ENCODE peak calls at places on chromosomes 5 and 9, in five cellular contexts. S, K, Y, H and B are unnamed samples.

GRCh38 chr5:107916731-107917725 is 246.3 kb upstream of the EFNA5 start:
- ATAC-seq in S (no peak), K (no peak), Y (no peak), H (no peak), B (no peak)

GRCh38 chr9:85516976-85517637 is 224.6 kb downstream of the AGTPBP1 start:
- ATAC-seq in S (peak; percentile 41), K (no peak), Y (peak; percentile 24), H (no peak), B (no peak)

GRCh38 chr9:116543731-116544400 is 143.2 kb upstream of the TRIM32 start:
- ATAC-seq in S (no peak), K (no peak), Y (no peak), H (no peak), B (peak; percentile 59)

GRCh38 chr9:27338527-27338903 is 41.6 kb upstream of the EQTN start:
- ATAC-seq in S (no peak), K (no peak), Y (no peak), H (no peak), B (no peak)

GRCh38 chr5:82364497-82364896 is 86.3 kb upstream of the RPS23 start:
- ATAC-seq in S (peak; percentile 34), K (peak; percentile 86), Y (no peak), H (peak; percentile 49), B (no peak)

GRCh38 chr9:133877967-133878366 is 114.2 kb downstream of the VAV2 start:
- ATAC-seq in S (no peak), K (no peak), Y (no peak), H (no peak), B (no peak)

GRCh38 chr5:5218396-5218795 is 78.3 kb downstream of the ADAMTS16 start:
- ATAC-seq in S (peak; percentile 62), K (no peak), Y (no peak), H (no peak), B (no peak)

GRCh38 chr5:149383399-149383798 is 4.3 kb upstream of the IL17B start:
- ATAC-seq in S (no peak), K (no peak), Y (no peak), H (no peak), B (peak; percentile 59)

GRCh38 chr5:178797101-178797521 is 62.6 kb upstream of the ZNF354B start:
- ATAC-seq in S (peak; percentile 47), K (no peak), Y (peak; percentile 62), H (peak; percentile 25), B (no peak)

GRCh38 chr9:111233963-111234362 is 96.1 kb downstream of the OR2K2 start:
- ATAC-seq in S (no peak), K (no peak), Y (no peak), H (no peak), B (no peak)

GRCh38 chr9:136588663-136589464 is 43.0 kb upstream of the NOTCH1 start:
- ATAC-seq in S (no peak), K (no peak), Y (peak; percentile 35), H (no peak), B (no peak)

GRCh38 chr5:62268792-62269191 is 37.2 kb upstream of the KIF2A start:
- ATAC-seq in S (no peak), K (no peak), Y (no peak), H (no peak), B (no peak)

GRCh38 chr5:100889165-100889564 is 13.9 kb downstream of the ST8SIA4 start:
- ATAC-seq in S (no peak), K (no peak), Y (peak; percentile 64), H (no peak), B (no peak)

GRCh38 chr5:66015296-66015960 is 89.1 kb downstream of the ERBIN start:
- ATAC-seq in S (no peak), K (peak; percentile 57), Y (no peak), H (no peak), B (no peak)

GRCh38 chr5:139820606-139821005 is 25.0 kb downstream of the PSD2 start:
- ATAC-seq in S (no peak), K (no peak), Y (no peak), H (no peak), B (no peak)

GRCh38 chr5:57258052-57258451 is 84.2 kb downstream of the GPBP1 start:
- ATAC-seq in S (no peak), K (no peak), Y (no peak), H (no peak), B (no peak)

GRCh38 chr9:109780453-109781033 is 545 bp downstream of the PALM2AKAP2 start:
- ATAC-seq in S (no peak), K (no peak), Y (no peak), H (peak; percentile 23), B (no peak)

GRCh38 chr5:64766105-64766504 is 2.4 kb downstream of the SREK1IP1 start:
- ATAC-seq in S (no peak), K (no peak), Y (peak; percentile 7), H (no peak), B (no peak)

GRCh38 chr5:115616892-115617291 is 8.9 kb downstream of the TMED7 start:
- ATAC-seq in S (no peak), K (no peak), Y (no peak), H (no peak), B (no peak)

GRCh38 chr5:115625579-115626443 is at the start of gene TMED7:
- ATAC-seq in S (peak; percentile 99), K (peak; percentile 94), Y (peak; percentile 93), H (peak; percentile 94), B (peak; percentile 99)

GRCh38 chr5:115623632-115624031 is 2.2 kb downstream of the TMED7 start:
- ATAC-seq in S (no peak), K (peak; percentile 32), Y (no peak), H (no peak), B (no peak)

GRCh38 chr5:115624994-115625393 is 842 bp downstream of the TMED7 start:
- ATAC-seq in S (no peak), K (no peak), Y (peak; percentile 4), H (no peak), B (no peak)

GRCh38 chr5:115621365-115621900 is 4.4 kb downstream of the TMED7 start:
- ATAC-seq in S (no peak), K (no peak), Y (no peak), H (no peak), B (no peak)
- TF ChIP-seq EP300 in S (no peak), K (no peak), Y (no peak), H (no peak), B (no peak)

DNA sequence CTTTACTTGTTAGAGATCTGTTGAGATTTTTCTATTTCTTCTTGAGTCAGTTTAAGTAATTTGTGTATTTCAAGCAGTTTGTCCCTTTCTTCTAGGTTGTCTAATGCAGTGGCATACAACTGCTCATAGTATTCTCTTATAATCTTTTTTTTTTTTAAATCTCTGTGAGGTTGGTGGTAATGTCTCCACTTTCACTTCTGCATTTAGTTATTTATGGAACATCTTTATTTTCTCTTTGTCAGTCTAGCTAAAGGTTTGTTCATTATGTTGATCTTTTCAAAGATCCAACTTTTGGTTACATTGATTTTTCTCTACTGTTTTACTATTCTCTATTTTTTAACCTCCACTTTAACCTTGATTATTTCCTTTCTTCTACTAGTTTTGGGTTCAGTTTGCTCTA is 13.8 kb downstream of the FOXE1 start:
- ATAC-seq in S (no peak), K (no peak), Y (peak; percentile 77), H (no peak), B (no peak)
- H3K27me3 ChIP-seq in S (no peaks in the 10 kb centered on the region), K (peaks cover 13% of the 10 kb centered on the region), Y (peaks cover 2% of the 10 kb centered on the region), H (no peaks in the 10 kb centered on the region), B (peaks cover 44% of the 10 kb centered on the region)

GRCh38 chr5:75338408-75338807 is 1.4 kb downstream of the HMGCR start:
- ATAC-seq in S (no peak), K (no peak), Y (no peak), H (no peak), B (no peak)

GRCh38 chr5:75335486-75335885 is 1.5 kb upstream of the HMGCR start:
- ATAC-seq in S (no peak), K (no peak), Y (no peak), H (no peak), B (no peak)

GRCh38 chr5:75336625-75337336 is at the start of gene HMGCR:
- ATAC-seq in S (peak; percentile 100), K (peak; percentile 98), Y (peak; percentile 97), H (peak; percentile 97), B (peak; percentile 99)

GRCh38 chr5:75337366-75338021 is 474 bp downstream of the HMGCR start:
- ATAC-seq in S (no peak), K (peak; percentile 37), Y (peak; percentile 14), H (peak; percentile 0), B (peak; percentile 1)

GRCh38 chr5:75335952-75336624 is 932 bp upstream of the HMGCR start:
- ATAC-seq in S (peak; percentile 87), K (peak; percentile 36), Y (peak; percentile 15), H (peak; percentile 71), B (peak; percentile 37)
- TF ChIP-seq POLR2A in S (no peak), K (no peak), Y (no peak), H (no peak), B (no peak)

GRCh38 chr9:126419475-126419874 is 92.8 kb downstream of the MVB12B start:
- ATAC-seq in S (no peak), K (no peak), Y (no peak), H (no peak), B (no peak)
- TF ChIP-seq EP300 in S (no peak), K (no peak), Y (no peak), H (no peak), B (no peak)